ENCODE peak calls at places on chromosomes 1 and 21, in ten cellular contexts. One of them, this sample, is unnamed.

GRCh38 chr1:205965039-205965630 is 21.9 kb upstream of the SLC26A9 start:
- DNase-seq in HCT116: no peak
- DNase-seq in breast epithelium: no peak
- DNase-seq in HepG2: no peak
- DNase-seq in heart left ventricle: no peak
- DNase-seq in uterus: no peak
- DNase-seq in ovary: no peak
- DNase-seq in stomach: no peak
- DNase-seq in thyroid gland: no peak
- DNase-seq in A549: no peak
- DNase-seq in this sample: no peak

GRCh38 chr1:173525936-173526335 is 48.8 kb downstream of the PRDX6 start:
- DNase-seq in HCT116: no peak
- DNase-seq in breast epithelium: no peak
- DNase-seq in HepG2: no peak
- DNase-seq in heart left ventricle: no peak
- DNase-seq in uterus: no peak
- DNase-seq in ovary: no peak
- DNase-seq in stomach: no peak
- DNase-seq in thyroid gland: no peak
- DNase-seq in A549: no peak
- DNase-seq in this sample: no peak

GRCh38 chr1:13828454-13829151 is 128.6 kb downstream of the PRDM2 start:
- DNase-seq in HCT116: peak
- DNase-seq in breast epithelium: peak
- DNase-seq in HepG2: peak
- DNase-seq in heart left ventricle: no peak
- DNase-seq in uterus: no peak
- DNase-seq in ovary: peak
- DNase-seq in stomach: peak
- DNase-seq in thyroid gland: peak
- DNase-seq in A549: peak
- DNase-seq in this sample: peak

GRCh38 chr1:212575333-212575732 is 33.2 kb upstream of the ATF3 start:
- DNase-seq in HCT116: no peak
- DNase-seq in breast epithelium: no peak
- DNase-seq in HepG2: no peak
- DNase-seq in heart left ventricle: no peak
- DNase-seq in uterus: no peak
- DNase-seq in ovary: no peak
- DNase-seq in stomach: no peak
- DNase-seq in thyroid gland: no peak
- DNase-seq in A549: no peak
- DNase-seq in this sample: no peak

GRCh38 chr1:115545096-115545720 is 96.6 kb upstream of the VANGL1 start:
- DNase-seq in HCT116: no peak
- DNase-seq in breast epithelium: no peak
- DNase-seq in HepG2: no peak
- DNase-seq in heart left ventricle: no peak
- DNase-seq in uterus: no peak
- DNase-seq in ovary: no peak
- DNase-seq in stomach: no peak
- DNase-seq in thyroid gland: no peak
- DNase-seq in A549: no peak
- DNase-seq in this sample: no peak

GRCh38 chr1:12417389-12417788 is 187.6 kb downstream of the VPS13D start:
- DNase-seq in HCT116: no peak
- DNase-seq in breast epithelium: no peak
- DNase-seq in HepG2: no peak
- DNase-seq in heart left ventricle: no peak
- DNase-seq in uterus: no peak
- DNase-seq in ovary: no peak
- DNase-seq in stomach: no peak
- DNase-seq in thyroid gland: no peak
- DNase-seq in A549: no peak
- DNase-seq in this sample: no peak

GRCh38 chr1:228903573-228904122 is 168.4 kb downstream of the RHOU start:
- DNase-seq in HCT116: no peak
- DNase-seq in breast epithelium: no peak
- DNase-seq in HepG2: no peak
- DNase-seq in heart left ventricle: no peak
- DNase-seq in uterus: no peak
- DNase-seq in ovary: no peak
- DNase-seq in stomach: no peak
- DNase-seq in thyroid gland: peak
- DNase-seq in A549: no peak
- DNase-seq in this sample: no peak

GRCh38 chr1:85330711-85331290 is 54.4 kb upstream of the BCL10 start:
- DNase-seq in HCT116: no peak
- DNase-seq in breast epithelium: no peak
- DNase-seq in HepG2: no peak
- DNase-seq in heart left ventricle: peak
- DNase-seq in uterus: no peak
- DNase-seq in ovary: no peak
- DNase-seq in stomach: no peak
- DNase-seq in thyroid gland: peak
- DNase-seq in A549: no peak
- DNase-seq in this sample: no peak

GRCh38 chr1:152770411-152770810 is 4.5 kb upstream of the LCE1F start:
- DNase-seq in HCT116: no peak
- DNase-seq in breast epithelium: no peak
- DNase-seq in HepG2: no peak
- DNase-seq in heart left ventricle: no peak
- DNase-seq in uterus: no peak
- DNase-seq in ovary: no peak
- DNase-seq in stomach: no peak
- DNase-seq in thyroid gland: no peak
- DNase-seq in A549: no peak
- DNase-seq in this sample: no peak

GRCh38 chr1:22039594-22040347 is 12.7 kb upstream of the CDC42 start:
- DNase-seq in HCT116: no peak
- DNase-seq in breast epithelium: no peak
- DNase-seq in HepG2: no peak
- DNase-seq in heart left ventricle: peak
- DNase-seq in uterus: peak
- DNase-seq in ovary: peak
- DNase-seq in stomach: peak
- DNase-seq in thyroid gland: peak
- DNase-seq in A549: peak
- DNase-seq in this sample: peak

GRCh38 chr1:215710340-215710971 is 143.4 kb downstream of the KCTD3 start:
- DNase-seq in HCT116: peak
- DNase-seq in breast epithelium: no peak
- DNase-seq in HepG2: peak
- DNase-seq in heart left ventricle: no peak
- DNase-seq in uterus: no peak
- DNase-seq in ovary: no peak
- DNase-seq in stomach: no peak
- DNase-seq in thyroid gland: no peak
- DNase-seq in A549: peak
- DNase-seq in this sample: peak

GRCh38 chr1:29624747-29625420 is 388.6 kb downstream of the PTPRU start:
- DNase-seq in HCT116: no peak
- DNase-seq in breast epithelium: peak
- DNase-seq in HepG2: no peak
- DNase-seq in heart left ventricle: no peak
- DNase-seq in uterus: no peak
- DNase-seq in ovary: no peak
- DNase-seq in stomach: no peak
- DNase-seq in thyroid gland: no peak
- DNase-seq in A549: no peak
- DNase-seq in this sample: no peak

GRCh38 chr1:29986986-29987385 is 736.4 kb downstream of the MATN1 start:
- DNase-seq in HCT116: no peak
- DNase-seq in breast epithelium: no peak
- DNase-seq in HepG2: no peak
- DNase-seq in heart left ventricle: no peak
- DNase-seq in uterus: no peak
- DNase-seq in ovary: no peak
- DNase-seq in stomach: no peak
- DNase-seq in thyroid gland: no peak
- DNase-seq in A549: no peak
- DNase-seq in this sample: no peak

GRCh38 chr1:55716151-55716550 is 501.0 kb upstream of the USP24 start:
- DNase-seq in HCT116: no peak
- DNase-seq in breast epithelium: no peak
- DNase-seq in HepG2: no peak
- DNase-seq in heart left ventricle: no peak
- DNase-seq in uterus: no peak
- DNase-seq in ovary: no peak
- DNase-seq in stomach: no peak
- DNase-seq in thyroid gland: no peak
- DNase-seq in A549: no peak
- DNase-seq in this sample: no peak

GRCh38 chr1:151477066-151477465 is 17.8 kb upstream of the POGZ start:
- DNase-seq in HCT116: no peak
- DNase-seq in breast epithelium: no peak
- DNase-seq in HepG2: no peak
- DNase-seq in heart left ventricle: no peak
- DNase-seq in uterus: no peak
- DNase-seq in ovary: no peak
- DNase-seq in stomach: no peak
- DNase-seq in thyroid gland: no peak
- DNase-seq in A549: no peak
- DNase-seq in this sample: no peak

GRCh38 chr1:15431571-15431948 is 6.7 kb upstream of the CTRC start:
- DNase-seq in HCT116: no peak
- DNase-seq in breast epithelium: no peak
- DNase-seq in HepG2: no peak
- DNase-seq in heart left ventricle: no peak
- DNase-seq in uterus: no peak
- DNase-seq in ovary: no peak
- DNase-seq in stomach: no peak
- DNase-seq in thyroid gland: no peak
- DNase-seq in A549: no peak
- DNase-seq in this sample: no peak

GRCh38 chr1:15433471-15433870 is 4.8 kb upstream of the CTRC start:
- DNase-seq in HCT116: no peak
- DNase-seq in breast epithelium: no peak
- DNase-seq in HepG2: no peak
- DNase-seq in heart left ventricle: no peak
- DNase-seq in uterus: no peak
- DNase-seq in ovary: no peak
- DNase-seq in stomach: no peak
- DNase-seq in thyroid gland: no peak
- DNase-seq in A549: no peak
- DNase-seq in this sample: no peak

GRCh38 chr1:15430787-15431570 is 7.3 kb upstream of the CTRC start:
- DNase-seq in HCT116: no peak
- DNase-seq in breast epithelium: peak
- DNase-seq in HepG2: no peak
- DNase-seq in heart left ventricle: peak
- DNase-seq in uterus: peak
- DNase-seq in ovary: peak
- DNase-seq in stomach: peak
- DNase-seq in thyroid gland: peak
- DNase-seq in A549: peak
- DNase-seq in this sample: peak

GRCh38 chr1:15429701-15430149 is 8.5 kb upstream of the CTRC start:
- DNase-seq in HCT116: no peak
- DNase-seq in breast epithelium: no peak
- DNase-seq in HepG2: no peak
- DNase-seq in heart left ventricle: no peak
- DNase-seq in uterus: no peak
- DNase-seq in ovary: no peak
- DNase-seq in stomach: no peak
- DNase-seq in thyroid gland: no peak
- DNase-seq in A549: peak
- DNase-seq in this sample: no peak

DNA sequence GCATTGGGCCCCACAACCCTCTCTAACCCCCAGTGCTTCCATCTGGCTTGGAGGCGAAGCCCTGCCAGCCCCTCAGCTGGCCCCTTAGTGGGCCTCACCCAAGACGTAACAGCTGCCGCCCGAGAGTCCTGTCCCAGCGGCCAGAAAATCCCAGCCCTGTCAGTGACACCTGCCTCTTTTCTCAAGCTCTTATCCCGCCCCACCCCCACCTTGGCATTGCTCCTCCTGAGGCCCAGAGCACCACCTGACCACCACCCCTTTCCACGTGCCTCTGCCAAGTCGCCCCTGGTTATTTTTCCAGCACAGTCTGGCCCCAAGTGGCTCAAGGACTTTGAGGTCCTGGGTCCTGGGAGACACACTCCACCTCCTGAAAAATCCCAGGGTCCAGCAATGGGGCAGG is 5.9 kb upstream of the CTRC start:
- DNase-seq in HCT116: no peak
- DNase-seq in breast epithelium: no peak
- DNase-seq in HepG2: no peak
- DNase-seq in heart left ventricle: no peak
- DNase-seq in uterus: no peak
- DNase-seq in ovary: peak
- DNase-seq in stomach: peak
- DNase-seq in thyroid gland: peak
- DNase-seq in A549: no peak
- DNase-seq in this sample: no peak
- TF ChIP-seq POLR2A in HCT116: no peak
- TF ChIP-seq POLR2A in breast epithelium: no peak
- TF ChIP-seq POLR2A in HepG2: no peak
- TF ChIP-seq POLR2A in heart left ventricle: no peak
- TF ChIP-seq POLR2A in uterus: no peak
- TF ChIP-seq POLR2A in ovary: no peak
- TF ChIP-seq POLR2A in stomach: no peak
- TF ChIP-seq POLR2A in thyroid gland: no peak
- TF ChIP-seq POLR2A in A549: no peak
- TF ChIP-seq POLR2A in this sample: no peak

GRCh38 chr21:36699026-36699545 is at the start of gene SIM2:
- DNase-seq in HCT116: peak
- DNase-seq in breast epithelium: no peak
- DNase-seq in HepG2: no peak
- DNase-seq in heart left ventricle: no peak
- DNase-seq in uterus: no peak
- DNase-seq in ovary: no peak
- DNase-seq in stomach: peak
- DNase-seq in thyroid gland: no peak
- DNase-seq in A549: peak
- DNase-seq in this sample: peak
- TF ChIP-seq POLR2A in HCT116: no peak
- TF ChIP-seq POLR2A in breast epithelium: no peak
- TF ChIP-seq POLR2A in HepG2: no peak
- TF ChIP-seq POLR2A in heart left ventricle: no peak
- TF ChIP-seq POLR2A in uterus: no peak
- TF ChIP-seq POLR2A in ovary: no peak
- TF ChIP-seq POLR2A in stomach: peak
- TF ChIP-seq POLR2A in thyroid gland: no peak
- TF ChIP-seq POLR2A in A549: peak
- TF ChIP-seq POLR2A in this sample: no peak

GRCh38 chr21:45405271-45405818 is 380 bp downstream of the COL18A1 start:
- DNase-seq in HCT116: no peak
- DNase-seq in breast epithelium: no peak
- DNase-seq in HepG2: no peak
- DNase-seq in heart left ventricle: peak
- DNase-seq in uterus: peak
- DNase-seq in ovary: peak
- DNase-seq in stomach: no peak
- DNase-seq in thyroid gland: peak
- DNase-seq in A549: no peak
- DNase-seq in this sample: no peak
- TF ChIP-seq POLR2A in HCT116: no peak
- TF ChIP-seq POLR2A in breast epithelium: no peak
- TF ChIP-seq POLR2A in HepG2: no peak
- TF ChIP-seq POLR2A in heart left ventricle: peak
- TF ChIP-seq POLR2A in uterus: peak
- TF ChIP-seq POLR2A in ovary: peak
- TF ChIP-seq POLR2A in stomach: no peak
- TF ChIP-seq POLR2A in thyroid gland: peak
- TF ChIP-seq POLR2A in A549: no peak
- TF ChIP-seq POLR2A in this sample: no peak

GRCh38 chr1:180154325-180155201 is at the start of gene QSOX1:
- DNase-seq in HCT116: peak
- DNase-seq in breast epithelium: peak
- DNase-seq in HepG2: peak
- DNase-seq in heart left ventricle: peak
- DNase-seq in uterus: peak
- DNase-seq in ovary: peak
- DNase-seq in stomach: peak
- DNase-seq in thyroid gland: peak
- DNase-seq in A549: peak
- DNase-seq in this sample: peak
- TF ChIP-seq POLR2A in HCT116: peak
- TF ChIP-seq POLR2A in breast epithelium: peak
- TF ChIP-seq POLR2A in HepG2: peak
- TF ChIP-seq POLR2A in heart left ventricle: peak
- TF ChIP-seq POLR2A in uterus: peak
- TF ChIP-seq POLR2A in ovary: peak
- TF ChIP-seq POLR2A in stomach: peak
- TF ChIP-seq POLR2A in thyroid gland: peak
- TF ChIP-seq POLR2A in A549: peak
- TF ChIP-seq POLR2A in this sample: peak

This sample was measured in GM12891.